ENCODE peak calls at places on chromosomes 7 and 10, in nine cellular contexts. N is upper lobe of right lung, U is lung, V is cardiac fibroblast, A is spleen, F is psoas muscle, K is fibroblast of mammary gland, I is thoracic aorta, H is heart left ventricle. T is an unnamed sample.

GRCh38 chr10:108736111-108736510 is 1187.2 kb downstream of the XPNPEP1 start:
- DNase-seq in N (no peak), U (no peak), V (no peak), A (no peak), F (no peak), K (no peak), I (no peak), H (no peak), T (peak)

GRCh38 chr7:114784177-114784576 is 137.7 kb upstream of the MDFIC start:
- DNase-seq in N (no peak), U (no peak), V (no peak), A (no peak), F (no peak), K (no peak), I (no peak), H (no peak), T (no peak)

GRCh38 chr10:2851544-2851943 is 215.8 kb upstream of the PFKP start:
- DNase-seq in N (no peak), U (no peak), V (no peak), A (no peak), F (no peak), K (no peak), I (no peak), H (no peak), T (no peak)

GRCh38 chr10:77513783-77514331 is 123.8 kb downstream of the KCNMA1 start:
- DNase-seq in N (no peak), U (no peak), V (peak), A (no peak), F (peak), K (peak), I (peak), H (peak), T (peak)

GRCh38 chr10:112972606-112973005 is 22.6 kb downstream of the TCF7L2 start:
- DNase-seq in N (no peak), U (no peak), V (no peak), A (no peak), F (no peak), K (no peak), I (no peak), H (no peak), T (no peak)

GRCh38 chr7:106480616-106481031 is 180.3 kb downstream of the CCDC71L start:
- DNase-seq in N (no peak), U (no peak), V (peak), A (no peak), F (no peak), K (no peak), I (no peak), H (no peak), T (peak)

GRCh38 chr7:33873981-33874750 is 31.2 kb upstream of the BMPER start:
- DNase-seq in N (no peak), U (no peak), V (peak), A (no peak), F (no peak), K (peak), I (no peak), H (no peak), T (peak)

GRCh38 chr10:113605207-113605606 is 52.4 kb downstream of the HABP2 start:
- DNase-seq in N (no peak), U (no peak), V (no peak), A (no peak), F (no peak), K (no peak), I (no peak), H (no peak), T (no peak)

GRCh38 chr7:30898411-30898810 is 13.2 kb upstream of the AQP1 start:
- DNase-seq in N (no peak), U (no peak), V (no peak), A (no peak), F (no peak), K (no peak), I (no peak), H (no peak), T (no peak)

GRCh38 chr10:71124921-71125748 is 87.2 kb upstream of the UNC5B start:
- DNase-seq in N (no peak), U (no peak), V (no peak), A (no peak), F (no peak), K (no peak), I (no peak), H (no peak), T (no peak)

GRCh38 chr7:20839196-20839735 is 52.6 kb upstream of the SP8 start:
- DNase-seq in N (no peak), U (no peak), V (no peak), A (no peak), F (no peak), K (no peak), I (no peak), H (no peak), T (no peak)

GRCh38 chr7:20831976-20832375 is 45.3 kb upstream of the SP8 start:
- DNase-seq in N (no peak), U (no peak), V (no peak), A (no peak), F (no peak), K (no peak), I (no peak), H (no peak), T (no peak)

GRCh38 chr7:20835111-20835750 is 48.5 kb upstream of the SP8 start:
- DNase-seq in N (no peak), U (no peak), V (no peak), A (no peak), F (no peak), K (no peak), I (no peak), H (no peak), T (no peak)

GRCh38 chr7:20831451-20831850 is 44.8 kb upstream of the SP8 start:
- DNase-seq in N (no peak), U (no peak), V (no peak), A (no peak), F (no peak), K (no peak), I (no peak), H (no peak), T (no peak)

DNA sequence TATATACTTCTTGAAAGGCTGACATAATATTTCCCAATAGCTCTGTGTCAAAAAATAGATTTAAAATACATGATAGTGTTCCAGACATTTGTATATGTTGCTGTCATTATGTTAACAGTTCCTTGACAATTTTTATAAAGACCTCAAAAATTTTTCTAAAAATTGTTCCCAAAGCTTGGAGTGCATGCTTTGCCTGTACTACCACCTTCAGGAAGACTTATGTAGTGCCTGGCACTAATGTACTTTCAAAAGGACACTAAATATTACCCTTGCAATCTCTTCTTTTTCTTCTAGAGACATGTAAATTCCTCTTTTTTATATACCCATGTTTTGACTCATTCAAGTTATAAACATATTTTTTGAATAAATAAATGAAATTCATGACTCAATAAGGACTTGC is 48.0 kb upstream of the SP8 start:
- DNase-seq in N (no peak), U (no peak), V (no peak), A (no peak), F (no peak), K (no peak), I (no peak), H (no peak), T (no peak)
- TF ChIP-seq CTCF in N (no peak), U (no peak), V (no peak), A (no peak), F (no peak), K (peak), I (no peak), H (no peak), T (no peak)

GRCh38 chr10:102552533-102552932 is 48.8 kb downstream of the SUFU start:
- DNase-seq in N (no peak), U (no peak), V (no peak), A (no peak), F (no peak), K (no peak), I (no peak), H (no peak), T (no peak)

GRCh38 chr10:102553771-102554170 is 50.0 kb downstream of the SUFU start:
- DNase-seq in N (no peak), U (no peak), V (no peak), A (no peak), F (no peak), K (no peak), I (no peak), H (no peak), T (no peak)

GRCh38 chr10:102554531-102554930 is 50.8 kb downstream of the SUFU start:
- DNase-seq in N (no peak), U (no peak), V (no peak), A (no peak), F (no peak), K (no peak), I (no peak), H (no peak), T (no peak)

GRCh38 chr10:102557569-102557968 is 53.8 kb downstream of the SUFU start:
- DNase-seq in N (peak), U (no peak), V (no peak), A (no peak), F (no peak), K (no peak), I (no peak), H (no peak), T (no peak)

GRCh38 chr10:102555781-102556328 is 52.1 kb downstream of the SUFU start:
- DNase-seq in N (peak), U (no peak), V (peak), A (no peak), F (peak), K (peak), I (no peak), H (peak), T (peak)
- H3K4me3 ChIP-seq in N (no peak), U (no peak), V (no peak), A (no peak), F (peak), K (no peak), I (no peak), H (no peak), T (no peak)

GRCh38 chr7:143493755-143494154 is 16.1 kb downstream of the TAS2R41 start:
- DNase-seq in N (no peak), U (no peak), V (no peak), A (no peak), F (no peak), K (no peak), I (no peak), H (no peak), T (no peak)

GRCh38 chr7:143492799-143493568 is 15.3 kb downstream of the TAS2R41 start:
- DNase-seq in N (no peak), U (no peak), V (peak), A (no peak), F (no peak), K (peak), I (no peak), H (no peak), T (peak)

GRCh38 chr7:143487566-143487965 is 9.9 kb downstream of the TAS2R41 start:
- DNase-seq in N (peak), U (peak), V (peak), A (no peak), F (peak), K (peak), I (no peak), H (peak), T (no peak)

GRCh38 chr7:143492043-143492471 is 14.4 kb downstream of the TAS2R41 start:
- DNase-seq in N (no peak), U (no peak), V (peak), A (no peak), F (no peak), K (peak), I (no peak), H (no peak), T (peak)

GRCh38 chr7:143490719-143491306 is 13.1 kb downstream of the TAS2R41 start:
- DNase-seq in N (no peak), U (no peak), V (peak), A (no peak), F (no peak), K (peak), I (no peak), H (peak), T (peak)
- TF ChIP-seq CTCF in N (peak), U (no peak), V (peak), A (peak), F (peak), K (peak), I (no peak), H (peak), T (peak)

GRCh38 chr10:62377026-62377415 is 2.9 kb downstream of the ZNF365 start:
- DNase-seq in N (no peak), U (no peak), V (no peak), A (no peak), F (no peak), K (no peak), I (no peak), H (no peak), T (no peak)
- H3K4me3 ChIP-seq in N (no peak), U (no peak), V (no peak), A (no peak), F (no peak), K (no peak), I (no peak), H (no peak), T (no peak)

DNA sequence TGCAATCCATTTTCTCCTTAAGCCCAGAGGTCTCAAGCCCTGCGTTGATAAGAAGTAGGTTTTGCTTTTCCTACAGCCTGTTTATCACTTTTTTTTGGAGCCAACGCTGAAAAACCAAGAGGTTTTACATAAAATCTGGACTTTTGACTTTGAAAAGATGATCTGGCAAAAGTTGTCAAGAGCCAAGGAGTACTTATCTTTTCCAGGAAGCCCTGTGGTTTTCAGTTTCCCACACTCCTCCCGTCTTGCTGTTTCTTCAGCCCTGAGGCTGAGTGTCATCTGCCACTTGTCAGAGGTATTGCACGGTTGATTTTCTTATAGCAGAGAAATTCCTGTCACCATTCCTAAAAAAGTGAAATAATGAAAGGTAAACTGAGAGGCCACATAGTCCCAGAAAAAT is 108.7 kb downstream of the TYW1 start:
- DNase-seq in N (no peak), U (no peak), V (peak), A (no peak), F (no peak), K (peak), I (no peak), H (no peak), T (peak)
- TF ChIP-seq CTCF in N (no peak), U (no peak), V (no peak), A (no peak), F (no peak), K (no peak), I (no peak), H (no peak), T (no peak)

GRCh38 chr10:52911163-52911562 is 138.6 kb upstream of the MBL2 start:
- DNase-seq in N (no peak), U (no peak), V (no peak), A (no peak), F (no peak), K (no peak), I (no peak), H (no peak), T (no peak)

GRCh38 chr10:52906046-52906445 is 133.5 kb upstream of the MBL2 start:
- DNase-seq in N (no peak), U (no peak), V (no peak), A (no peak), F (no peak), K (no peak), I (no peak), H (no peak), T (no peak)

GRCh38 chr10:52903397-52903938 is 130.9 kb upstream of the MBL2 start:
- DNase-seq in N (no peak), U (no peak), V (no peak), A (no peak), F (no peak), K (no peak), I (no peak), H (no peak), T (no peak)

GRCh38 chr10:52908483-52908882 is 135.9 kb upstream of the MBL2 start:
- DNase-seq in N (no peak), U (no peak), V (no peak), A (no peak), F (no peak), K (no peak), I (no peak), H (no peak), T (no peak)
- H3K4me3 ChIP-seq in N (no peak), U (no peak), V (no peak), A (no peak), F (no peak), K (no peak), I (no peak), H (no peak), T (no peak)

GRCh38 chr10:5737352-5737751 is 52.7 kb downstream of the TASOR2 start:
- DNase-seq in N (no peak), U (no peak), V (no peak), A (no peak), F (no peak), K (no peak), I (no peak), H (no peak), T (no peak)
- TF ChIP-seq CTCF in N (no peak), U (no peak), V (no peak), A (no peak), F (no peak), K (no peak), I (no peak), H (no peak), T (peak)

DNA sequence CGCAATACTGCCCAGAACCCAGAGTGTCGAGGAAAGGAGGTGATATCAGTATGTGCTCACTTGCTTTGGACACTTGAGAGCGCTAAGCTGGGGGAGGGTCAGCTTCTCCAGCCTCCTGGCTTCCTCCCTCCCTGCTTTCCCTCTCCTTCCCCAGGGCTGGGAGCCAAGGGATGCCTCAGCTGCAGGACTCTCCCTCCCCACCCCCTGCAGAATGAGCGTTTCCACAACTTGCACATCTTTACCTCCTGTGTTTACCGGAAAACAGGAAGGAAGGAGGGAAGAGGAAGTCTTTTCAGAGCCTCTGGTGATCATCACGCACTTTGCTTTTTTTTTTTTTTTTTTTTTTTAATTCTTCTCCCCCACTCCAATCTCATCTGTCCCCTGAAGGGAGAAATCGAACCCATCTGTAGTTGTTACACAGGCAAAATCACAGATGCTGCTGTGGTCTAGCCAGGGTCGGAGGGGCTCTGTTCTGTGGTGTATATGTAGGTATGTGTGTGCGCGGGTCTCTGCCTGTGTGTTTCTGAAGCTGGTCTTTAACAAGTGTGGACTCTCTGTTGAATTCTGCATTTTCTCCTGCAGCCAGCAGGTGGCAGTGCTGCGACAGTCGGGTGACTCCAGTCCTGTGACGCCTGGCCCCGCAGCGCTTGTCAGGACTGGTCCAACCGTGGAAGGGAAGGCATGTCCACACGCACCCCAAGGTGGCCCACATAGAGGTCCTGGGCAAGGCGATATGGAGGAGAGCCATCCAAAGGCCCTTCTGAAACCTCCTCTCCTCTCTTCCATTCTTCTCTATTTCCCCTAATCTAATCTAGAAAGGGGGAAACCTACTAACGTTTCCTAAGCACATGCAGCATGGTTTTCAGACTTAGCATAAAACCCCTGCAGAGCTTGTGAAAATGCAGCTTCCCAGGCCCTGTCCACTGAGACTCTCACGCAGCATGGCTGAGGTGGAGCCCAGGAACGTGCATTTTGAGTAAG is 257.6 kb downstream of the PLXNA4 start:
- DNase-seq in N (peak), U (peak), V (peak), A (peak), F (peak), K (peak), I (peak), H (peak), T (peak)
- H3K4me3 ChIP-seq in N (no peak), U (no peak), V (no peak), A (no peak), F (no peak), K (no peak), I (peak), H (no peak), T (no peak)

DNA sequence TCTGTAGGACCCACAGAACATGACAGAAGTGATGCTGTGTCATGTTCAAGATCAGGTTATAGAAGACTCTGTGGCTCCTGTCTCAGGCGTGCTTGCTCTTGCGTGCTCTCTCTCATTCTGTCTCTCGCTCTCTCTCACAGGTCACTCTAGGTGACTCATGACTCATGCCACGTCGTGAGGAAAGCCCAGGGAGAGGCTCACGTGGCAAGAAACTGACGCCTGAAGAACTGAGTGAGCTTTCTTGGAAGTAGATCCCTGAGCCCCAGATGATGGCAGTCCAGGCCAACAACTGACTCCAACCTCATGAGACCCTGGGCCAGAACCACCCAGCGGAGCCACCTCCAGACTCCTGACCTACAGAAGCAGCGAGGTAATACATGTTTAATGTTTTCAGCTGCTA is 103.3 kb downstream of the DNMBP start:
- DNase-seq in N (no peak), U (no peak), V (peak), A (no peak), F (peak), K (peak), I (peak), H (peak), T (peak)
- TF ChIP-seq CTCF in N (no peak), U (no peak), V (peak), A (no peak), F (no peak), K (peak), I (no peak), H (no peak), T (no peak)

T was measured in fibroblast of pulmonary artery.